ENCODE peak calls at places on chromosomes 5 and 9, in nine cellular contexts. J is smooth muscle cell of the brain vasculature, Y is GM04503, O is NCI-H510A treated with DMSO at 0.1 percent for 48 hours, A is GM23338, S is heart right ventricle, F is T-helper 17 cell, P is germinal center, W is GM04504. I is an unnamed sample.

GRCh38 chr5:36982146-36982545 is 105.6 kb downstream of the NIPBL start:
- DNase-seq in J (no peak), Y (no peak), O (no peak), A (no peak), S (no peak), F (no peak), P (no peak), W (no peak), I (no peak)

GRCh38 chr5:31197183-31197582 is 3.7 kb downstream of the CDH6 start:
- DNase-seq in J (no peak), Y (no peak), O (no peak), A (no peak), S (no peak), F (no peak), P (no peak), W (no peak), I (no peak)

GRCh38 chr5:167888395-167888794 is 403.1 kb upstream of the WWC1 start:
- DNase-seq in J (no peak), Y (no peak), O (no peak), A (no peak), S (no peak), F (no peak), P (no peak), W (no peak), I (no peak)

GRCh38 chr5:126358525-126358924 is 64.7 kb upstream of the GRAMD2B start:
- DNase-seq in J (no peak), Y (no peak), O (no peak), A (no peak), S (no peak), F (no peak), P (no peak), W (no peak), I (no peak)

GRCh38 chr9:111582888-111583287 is 16.6 kb downstream of the PTGR1 start:
- DNase-seq in J (no peak), Y (no peak), O (no peak), A (no peak), S (no peak), F (no peak), P (no peak), W (no peak), I (no peak)

GRCh38 chr9:124079176-124079925 is 67.8 kb downstream of the LHX2 start:
- DNase-seq in J (no peak), Y (peak; percentile 48), O (peak; percentile 48), A (peak; percentile 47), S (peak; percentile 20), F (no peak), P (no peak), W (peak; percentile 46), I (no peak)

GRCh38 chr5:38782185-38782584 is 63.6 kb upstream of the OSMR start:
- DNase-seq in J (no peak), Y (no peak), O (no peak), A (no peak), S (no peak), F (no peak), P (no peak), W (no peak), I (no peak)

GRCh38 chr5:68067353-68067752 is 148.2 kb upstream of the PIK3R1 start:
- DNase-seq in J (no peak), Y (no peak), O (no peak), A (no peak), S (no peak), F (no peak), P (no peak), W (no peak), I (no peak)

GRCh38 chr9:123164285-123164684 is 104.1 kb downstream of the STRBP start:
- DNase-seq in J (no peak), Y (no peak), O (no peak), A (no peak), S (no peak), F (no peak), P (no peak), W (no peak), I (no peak)

GRCh38 chr5:150085950-150086715 is at the start of gene CSF1R:
- DNase-seq in J (no peak), Y (no peak), O (no peak), A (no peak), S (no peak), F (no peak), P (no peak), W (no peak), I (no peak)

GRCh38 chr9:110958846-110959245 is 79.4 kb downstream of the LPAR1 start:
- DNase-seq in J (no peak), Y (no peak), O (no peak), A (no peak), S (no peak), F (no peak), P (no peak), W (no peak), I (no peak)

GRCh38 chr5:101977729-101978345 is 318.2 kb downstream of the SLCO4C1 start:
- DNase-seq in J (peak; percentile 2), Y (peak; percentile 9), O (peak; percentile 65), A (peak; percentile 85), S (no peak), F (no peak), P (peak; percentile 28), W (no peak), I (peak; percentile 74)

GRCh38 chr5:61823796-61824195 is 482.2 kb upstream of the KIF2A start:
- DNase-seq in J (no peak), Y (no peak), O (no peak), A (no peak), S (no peak), F (no peak), P (no peak), W (no peak), I (no peak)

GRCh38 chr9:7103382-7104170 is 345.8 kb downstream of the KDM4C start:
- DNase-seq in J (no peak), Y (no peak), O (no peak), A (peak; percentile 63), S (no peak), F (no peak), P (no peak), W (no peak), I (no peak)

GRCh38 chr9:121700165-121700830 is 48.9 kb downstream of the DAB2IP start:
- DNase-seq in J (no peak), Y (no peak), O (peak; percentile 47), A (peak; percentile 72), S (peak; percentile 60), F (no peak), P (peak; percentile 30), W (no peak), I (peak; percentile 59)

GRCh38 chr9:116800885-116801284 is 113.8 kb downstream of the TRIM32 start:
- DNase-seq in J (no peak), Y (no peak), O (no peak), A (peak; percentile 80), S (no peak), F (no peak), P (peak; percentile 44), W (no peak), I (no peak)

GRCh38 chr5:179208706-179209358 is 136.4 kb downstream of the ADAMTS2 start:
- DNase-seq in J (no peak), Y (no peak), O (no peak), A (no peak), S (no peak), F (no peak), P (no peak), W (no peak), I (no peak)

GRCh38 chr9:124771867-124772621 is 933 bp upstream of the NR6A1 start:
- DNase-seq in J (no peak), Y (no peak), O (peak; percentile 65), A (peak; percentile 90), S (peak; percentile 58), F (no peak), P (peak; percentile 63), W (no peak), I (no peak)

GRCh38 chr9:74078647-74079046 is 418.5 kb upstream of the RORB start:
- DNase-seq in J (no peak), Y (no peak), O (no peak), A (no peak), S (no peak), F (no peak), P (no peak), W (no peak), I (no peak)

GRCh38 chr9:22147818-22148573 is 138.9 kb upstream of the CDKN2B start:
- DNase-seq in J (no peak), Y (no peak), O (no peak), A (no peak), S (no peak), F (no peak), P (no peak), W (no peak), I (no peak)

GRCh38 chr5:147859962-147860640 is 18.4 kb upstream of the SCGB3A2 start:
- DNase-seq in J (no peak), Y (no peak), O (no peak), A (peak; percentile 37), S (no peak), F (no peak), P (no peak), W (no peak), I (no peak)